ENCODE peak calls at places on chromosomes 3 and 15, in five cellular contexts. J is astrocyte, U is PC-3, G is suprapubic skin, X is A549. D is an unnamed sample.

GRCh38 chr3:107861904-107862303 is 228.9 kb downstream of the CD47 start:
- DNase-seq in J (no peak), U (no peak), G (no peak), X (no peak), D (no peak)

GRCh38 chr3:83715307-83715706 is 1243.5 kb upstream of the CADM2 start:
- DNase-seq in J (no peak), U (no peak), G (no peak), X (no peak), D (no peak)

GRCh38 chr3:156750191-156750873 is 75.8 kb upstream of the LEKR1 start:
- DNase-seq in J (peak), U (no peak), G (no peak), X (no peak), D (no peak)

GRCh38 chr15:64640146-64640868 is 135.1 kb downstream of the RBPMS2 start:
- DNase-seq in J (peak), U (no peak), G (no peak), X (peak), D (no peak)

GRCh38 chr3:14156843-14157561 is 21.4 kb downstream of the XPC start:
- DNase-seq in J (no peak), U (no peak), G (no peak), X (no peak), D (no peak)

GRCh38 chr3:40043444-40043755 is 234.0 kb downstream of the MYRIP start:
- DNase-seq in J (peak), U (no peak), G (no peak), X (no peak), D (peak)

GRCh38 chr15:39321977-39322376 is 258.9 kb upstream of the THBS1 start:
- DNase-seq in J (peak), U (no peak), G (no peak), X (no peak), D (no peak)

GRCh38 chr15:78054971-78055370 is 22.5 kb downstream of the TBC1D2B start:
- DNase-seq in J (no peak), U (no peak), G (no peak), X (no peak), D (peak)

GRCh38 chr3:4834403-4834866 is 144.8 kb upstream of the BHLHE40 start:
- DNase-seq in J (peak), U (no peak), G (no peak), X (no peak), D (no peak)

GRCh38 chr3:106004841-106005240 is 136.0 kb upstream of the CBLB start:
- DNase-seq in J (peak), U (no peak), G (no peak), X (no peak), D (no peak)

GRCh38 chr3:184289426-184289938 is 9.6 kb upstream of the PSMD2 start:
- DNase-seq in J (peak), U (peak), G (no peak), X (peak), D (no peak)

GRCh38 chr3:54932606-54933005 is 4.7 kb upstream of the LRTM1 start:
- DNase-seq in J (no peak), U (no peak), G (no peak), X (no peak), D (no peak)

GRCh38 chr3:87305517-87305916 is 29.1 kb upstream of the POU1F1 start:
- DNase-seq in J (no peak), U (no peak), G (no peak), X (no peak), D (no peak)

GRCh38 chr3:76482510-76482909 is 557.4 kb upstream of the ROBO2 start:
- DNase-seq in J (no peak), U (no peak), G (no peak), X (no peak), D (no peak)

GRCh38 chr3:23094890-23095462 is 108.2 kb upstream of the UBE2E2 start:
- DNase-seq in J (peak), U (peak), G (no peak), X (peak), D (no peak)

GRCh38 chr3:115402651-115403050 is 220.7 kb upstream of the GAP43 start:
- DNase-seq in J (no peak), U (no peak), G (no peak), X (no peak), D (no peak)

GRCh38 chr3:97793415-97794019 is 28.3 kb upstream of the CRYBG3 start:
- DNase-seq in J (peak), U (peak), G (no peak), X (peak), D (no peak)

GRCh38 chr15:60840306-60840702 is 361.4 kb upstream of the ICE2 start:
- DNase-seq in J (peak), U (no peak), G (no peak), X (no peak), D (no peak)

GRCh38 chr15:64911317-64912186 is at the start of gene ANKDD1A:
- DNase-seq in J (no peak), U (peak), G (peak), X (peak), D (no peak)

GRCh38 chr3:45972534-45973402 is 22.9 kb downstream of the FYCO1 start:
- DNase-seq in J (peak), U (peak), G (no peak), X (peak), D (no peak)

GRCh38 chr15:51380999-51381806 is 39.7 kb downstream of the GLDN start:
- DNase-seq in J (peak), U (peak), G (no peak), X (peak), D (no peak)

GRCh38 chr3:106943071-106943470 is 434.2 kb upstream of the CCDC54 start:
- DNase-seq in J (no peak), U (no peak), G (no peak), X (no peak), D (no peak)

GRCh38 chr15:68365770-68366169 is 66.2 kb downstream of the ITGA11 start:
- DNase-seq in J (no peak), U (no peak), G (no peak), X (no peak), D (no peak)
- H3K27ac ChIP-seq in J (no peak), U (no peak), G (no peak), X (no peak), D (no peak)

GRCh38 chr3:195892105-195892354 is 16.3 kb downstream of the TNK2 start:
- DNase-seq in J (no peak), U (no peak), G (no peak), X (no peak), D (no peak)
- H3K4me3 ChIP-seq in J (peak), U (no peak), G (peak), X (no peak), D (no peak)

DNA sequence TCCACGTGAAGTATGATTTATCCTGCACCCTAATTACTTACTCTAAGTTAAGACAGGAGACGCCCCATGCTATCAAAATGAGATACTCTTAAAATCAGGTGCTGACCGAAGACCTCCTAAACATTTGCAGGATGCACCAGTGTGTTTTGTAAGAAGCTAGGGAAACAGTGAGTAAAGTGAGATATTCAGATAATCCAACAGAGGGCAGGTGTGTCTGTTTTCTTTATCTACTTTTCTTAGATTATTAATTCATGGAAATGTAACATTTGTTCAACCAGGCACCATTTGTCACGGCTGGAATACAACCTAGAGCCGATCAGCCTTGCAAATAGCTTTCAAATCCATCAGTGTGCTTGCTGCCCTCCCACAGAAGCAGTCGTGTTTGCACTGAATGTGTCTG is 202.0 kb upstream of the CHRM5 start:
- DNase-seq in J (no peak), U (peak), G (no peak), X (no peak), D (no peak)
- TF ChIP-seq CTCF in J (no peak), U (peak), G (no peak), X (peak), D (peak)

GRCh38 chr3:172292422-172292821 is 155.8 kb downstream of the GHSR start:
- DNase-seq in J (no peak), U (no peak), G (no peak), X (no peak), D (no peak)

GRCh38 chr3:172289583-172289982 is 158.7 kb downstream of the GHSR start:
- DNase-seq in J (no peak), U (no peak), G (no peak), X (peak), D (no peak)

GRCh38 chr3:172291650-172292049 is 156.6 kb downstream of the GHSR start:
- DNase-seq in J (no peak), U (no peak), G (no peak), X (no peak), D (no peak)

GRCh38 chr3:172288625-172289024 is 159.6 kb downstream of the GHSR start:
- DNase-seq in J (no peak), U (no peak), G (no peak), X (no peak), D (no peak)

DNA sequence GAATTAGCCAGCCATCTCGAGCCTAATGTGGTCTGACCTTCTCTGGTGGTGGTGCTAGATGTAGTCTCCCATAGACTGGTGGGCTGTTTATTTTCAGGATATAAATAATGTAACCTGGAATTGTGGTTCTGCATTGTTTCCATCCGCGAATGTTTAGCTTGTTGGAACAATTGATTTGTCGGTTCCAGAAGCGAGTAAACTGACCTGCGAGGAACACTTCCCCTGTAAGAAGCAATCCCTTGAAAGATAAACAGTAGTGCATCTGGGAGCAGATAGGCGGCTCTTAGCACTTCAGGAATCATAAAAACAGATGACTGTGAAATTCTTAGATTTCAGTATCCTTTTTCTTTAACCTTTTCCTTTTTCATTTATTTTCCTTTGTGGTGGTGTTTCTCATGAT is 157.8 kb downstream of the GHSR start:
- DNase-seq in J (no peak), U (no peak), G (no peak), X (no peak), D (no peak)
- H3K27ac ChIP-seq in J (no peak), U (no peak), G (no peak), X (no peak), D (no peak)

DNA sequence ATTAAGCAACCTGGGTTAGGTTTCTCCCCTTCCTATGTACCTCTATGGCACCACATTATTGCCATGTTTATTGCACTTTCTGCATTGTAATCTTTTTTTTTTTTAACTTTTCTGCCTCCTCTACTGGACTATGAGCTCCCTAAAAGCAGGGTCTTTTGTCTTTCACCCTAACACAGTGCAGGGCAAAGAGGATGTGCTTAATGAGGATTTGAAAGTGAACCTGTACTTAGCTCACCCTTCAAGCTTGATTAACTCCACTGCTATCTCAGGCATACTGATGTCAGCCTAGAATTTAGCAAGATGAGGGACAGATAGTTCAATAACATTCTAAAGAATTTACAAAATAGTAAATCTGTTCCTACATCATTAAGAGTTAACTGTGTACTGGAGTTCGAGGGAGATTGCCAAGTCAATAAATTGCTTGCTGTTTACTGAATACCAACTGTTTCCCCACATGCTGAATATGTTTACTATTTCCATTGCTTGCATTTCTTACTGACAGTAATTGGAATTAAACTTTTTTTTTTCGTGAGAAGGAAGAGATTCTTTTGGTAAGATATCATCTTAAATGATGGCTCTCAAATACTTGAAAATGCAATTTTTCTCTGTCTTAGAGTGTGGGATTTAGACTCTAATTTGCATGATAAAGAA is 15.7 kb upstream of the PPARG start:
- DNase-seq in J (no peak), U (no peak), G (no peak), X (no peak), D (no peak)
- H3K4me3 ChIP-seq in J (no peak), U (no peak), G (no peak), X (no peak), D (no peak)